ENCODE peak calls at places on chromosomes 16 and 17, in four cellular contexts. One of them, this sample, is unnamed.
A peak's percentile ranks its signal among the peaks of the same experiment; 100 is the strongest.

GRCh38 chr17:61567045-61567802 is 23.8 kb downstream of the NACA2 start:
- DNase-seq in activated T-helper 9 cell treated with anti-CD3 and anti-CD28 coated beads, Interleukin-2, amount 50 U/mL, for 16 hours: no peak
- DNase-seq in NCI-H1092: no peak
- DNase-seq in HTR-8/SVneo: no peak
- DNase-seq in this sample: no peak

GRCh38 chr16:77856455-77857138 is 68.2 kb downstream of the VAT1L start:
- DNase-seq in activated T-helper 9 cell treated with anti-CD3 and anti-CD28 coated beads, Interleukin-2, amount 50 U/mL, for 16 hours: no peak
- DNase-seq in NCI-H1092: no peak
- DNase-seq in HTR-8/SVneo: no peak
- DNase-seq in this sample: no peak

GRCh38 chr17:45050680-45051059 is 762 bp downstream of the DCAKD start:
- DNase-seq in activated T-helper 9 cell treated with anti-CD3 and anti-CD28 coated beads, Interleukin-2, amount 50 U/mL, for 16 hours: peak; percentile 20
- DNase-seq in NCI-H1092: no peak
- DNase-seq in HTR-8/SVneo: no peak
- DNase-seq in this sample: no peak

GRCh38 chr17:79942011-79942405 is 93.7 kb downstream of the TBC1D16 start:
- DNase-seq in activated T-helper 9 cell treated with anti-CD3 and anti-CD28 coated beads, Interleukin-2, amount 50 U/mL, for 16 hours: no peak
- DNase-seq in NCI-H1092: no peak
- DNase-seq in HTR-8/SVneo: no peak
- DNase-seq in this sample: no peak

GRCh38 chr17:61260061-61260797 is 139.4 kb upstream of the TBX2 start:
- DNase-seq in activated T-helper 9 cell treated with anti-CD3 and anti-CD28 coated beads, Interleukin-2, amount 50 U/mL, for 16 hours: no peak
- DNase-seq in NCI-H1092: no peak
- DNase-seq in HTR-8/SVneo: no peak
- DNase-seq in this sample: no peak

GRCh38 chr17:78591263-78591671 is 14.1 kb upstream of the DNAH17 start:
- DNase-seq in activated T-helper 9 cell treated with anti-CD3 and anti-CD28 coated beads, Interleukin-2, amount 50 U/mL, for 16 hours: no peak
- DNase-seq in NCI-H1092: no peak
- DNase-seq in HTR-8/SVneo: no peak
- DNase-seq in this sample: no peak

GRCh38 chr16:86876499-86876898 is 298.1 kb downstream of the FOXL1 start:
- DNase-seq in activated T-helper 9 cell treated with anti-CD3 and anti-CD28 coated beads, Interleukin-2, amount 50 U/mL, for 16 hours: no peak
- DNase-seq in NCI-H1092: no peak
- DNase-seq in HTR-8/SVneo: no peak
- DNase-seq in this sample: no peak

GRCh38 chr16:24980077-24980793 is 34.9 kb downstream of the ARHGAP17 start:
- DNase-seq in activated T-helper 9 cell treated with anti-CD3 and anti-CD28 coated beads, Interleukin-2, amount 50 U/mL, for 16 hours: no peak
- DNase-seq in NCI-H1092: no peak
- DNase-seq in HTR-8/SVneo: no peak
- DNase-seq in this sample: no peak

GRCh38 chr17:21689604-21690003 is 2.7 kb upstream of the KCNJ18 start:
- DNase-seq in activated T-helper 9 cell treated with anti-CD3 and anti-CD28 coated beads, Interleukin-2, amount 50 U/mL, for 16 hours: no peak
- DNase-seq in NCI-H1092: no peak
- DNase-seq in HTR-8/SVneo: peak; percentile 78
- DNase-seq in this sample: no peak

GRCh38 chr16:29816694-29817441 is 916 bp downstream of the PAGR1 start:
- DNase-seq in activated T-helper 9 cell treated with anti-CD3 and anti-CD28 coated beads, Interleukin-2, amount 50 U/mL, for 16 hours: peak; percentile 41
- DNase-seq in NCI-H1092: peak; percentile 24
- DNase-seq in HTR-8/SVneo: peak; percentile 47
- DNase-seq in this sample: no peak

GRCh38 chr17:33560165-33560564 is 267.1 kb upstream of the ASIC2 start:
- DNase-seq in activated T-helper 9 cell treated with anti-CD3 and anti-CD28 coated beads, Interleukin-2, amount 50 U/mL, for 16 hours: no peak
- DNase-seq in NCI-H1092: no peak
- DNase-seq in HTR-8/SVneo: no peak
- DNase-seq in this sample: no peak

GRCh38 chr16:15552507-15552906 is 90.4 kb downstream of the MARF1 start:
- DNase-seq in activated T-helper 9 cell treated with anti-CD3 and anti-CD28 coated beads, Interleukin-2, amount 50 U/mL, for 16 hours: no peak
- DNase-seq in NCI-H1092: no peak
- DNase-seq in HTR-8/SVneo: no peak
- DNase-seq in this sample: no peak

GRCh38 chr16:24853830-24854229 is 8.1 kb downstream of the SLC5A11 start:
- DNase-seq in activated T-helper 9 cell treated with anti-CD3 and anti-CD28 coated beads, Interleukin-2, amount 50 U/mL, for 16 hours: no peak
- DNase-seq in NCI-H1092: peak; percentile 30
- DNase-seq in HTR-8/SVneo: peak; percentile 42
- DNase-seq in this sample: no peak

GRCh38 chr16:3266873-3267537 is 10.6 kb upstream of the MEFV start:
- DNase-seq in activated T-helper 9 cell treated with anti-CD3 and anti-CD28 coated beads, Interleukin-2, amount 50 U/mL, for 16 hours: no peak
- DNase-seq in NCI-H1092: no peak
- DNase-seq in HTR-8/SVneo: peak; percentile 36
- DNase-seq in this sample: peak; percentile 22

GRCh38 chr17:40264458-40265185 is 23.1 kb upstream of the CDC6 start:
- DNase-seq in activated T-helper 9 cell treated with anti-CD3 and anti-CD28 coated beads, Interleukin-2, amount 50 U/mL, for 16 hours: no peak
- DNase-seq in NCI-H1092: no peak
- DNase-seq in HTR-8/SVneo: no peak
- DNase-seq in this sample: no peak

This sample was measured in NCI-H748 treated with DMSO at 0.1 percent for 48 hours.